ENCODE peak calls at places on chromosomes 11 and 22, in eight cellular contexts. A, S, J, Q, W, R, C and I are unnamed samples.

GRCh38 chr11:116507849-116508695 is 264.7 kb downstream of the BUD13 start:
- DNase-seq in A (no peak), S (no peak), J (no peak), Q (no peak), W (no peak), R (no peak), C (peak), I (no peak)

GRCh38 chr22:50221410-50222300 is 20.8 kb downstream of the SELENOO start:
- DNase-seq in A (no peak), S (no peak), J (no peak), Q (no peak), W (no peak), R (no peak), C (peak), I (no peak)

GRCh38 chr11:58923300-58923788 is 15.9 kb upstream of the GLYATL1 start:
- DNase-seq in A (no peak), S (no peak), J (no peak), Q (peak), W (peak), R (no peak), C (peak), I (no peak)

GRCh38 chr11:61577383-61578118 is 3.3 kb downstream of the SYT7 start:
- DNase-seq in A (no peak), S (no peak), J (no peak), Q (no peak), W (no peak), R (no peak), C (peak), I (no peak)

GRCh38 chr22:39598017-39598965 is 27.7 kb downstream of the CACNA1I start:
- DNase-seq in A (peak), S (peak), J (no peak), Q (no peak), W (peak), R (no peak), C (peak), I (no peak)

GRCh38 chr11:71221851-71222250 is 30.5 kb downstream of the SHANK2 start:
- DNase-seq in A (no peak), S (no peak), J (no peak), Q (no peak), W (no peak), R (no peak), C (peak), I (no peak)

GRCh38 chr22:35896306-35896705 is 132.3 kb downstream of the RBFOX2 start:
- DNase-seq in A (no peak), S (no peak), J (no peak), Q (no peak), W (no peak), R (no peak), C (no peak), I (no peak)

GRCh38 chr11:113647856-113648255 is 58.3 kb downstream of the TMPRSS5 start:
- DNase-seq in A (no peak), S (no peak), J (no peak), Q (no peak), W (no peak), R (no peak), C (no peak), I (no peak)

GRCh38 chr11:22433066-22433450 is 94.9 kb downstream of the SLC17A6 start:
- DNase-seq in A (no peak), S (no peak), J (no peak), Q (no peak), W (no peak), R (no peak), C (no peak), I (no peak)

GRCh38 chr11:117908959-117909610 is 20.1 kb downstream of the TMPRSS13 start:
- DNase-seq in A (no peak), S (no peak), J (no peak), Q (no peak), W (no peak), R (no peak), C (peak), I (no peak)

GRCh38 chr11:77590194-77590591 is 440 bp downstream of the AQP11 start:
- DNase-seq in A (peak), S (no peak), J (no peak), Q (peak), W (peak), R (no peak), C (peak), I (no peak)

GRCh38 chr11:68411501-68411991 is 49.0 kb upstream of the PPP6R3 start:
- DNase-seq in A (no peak), S (no peak), J (no peak), Q (peak), W (no peak), R (no peak), C (no peak), I (no peak)

GRCh38 chr22:39717099-39717498 is 146.5 kb downstream of the CACNA1I start:
- DNase-seq in A (no peak), S (no peak), J (no peak), Q (no peak), W (no peak), R (no peak), C (no peak), I (no peak)

GRCh38 chr11:63804259-63804658 is 9.0 kb upstream of the SPINDOC start:
- DNase-seq in A (no peak), S (no peak), J (no peak), Q (no peak), W (no peak), R (no peak), C (no peak), I (no peak)

GRCh38 chr11:64006468-64006867 is 20.2 kb downstream of the OTUB1 start:
- DNase-seq in A (no peak), S (no peak), J (no peak), Q (no peak), W (no peak), R (no peak), C (no peak), I (no peak)

GRCh38 chr11:9274499-9275228 is 9.5 kb upstream of the DENND5A start:
- DNase-seq in A (no peak), S (no peak), J (no peak), Q (no peak), W (no peak), R (no peak), C (peak), I (no peak)

GRCh38 chr11:16605440-16605970 is 132.9 kb upstream of the C11orf58 start:
- DNase-seq in A (no peak), S (no peak), J (no peak), Q (peak), W (no peak), R (no peak), C (peak), I (no peak)

GRCh38 chr11:27319065-27319464 is 44.0 kb downstream of the CCDC34 start:
- DNase-seq in A (no peak), S (peak), J (peak), Q (no peak), W (no peak), R (no peak), C (no peak), I (no peak)

GRCh38 chr22:26568207-26568706 is 21.7 kb downstream of the TPST2 start:
- DNase-seq in A (no peak), S (no peak), J (no peak), Q (no peak), W (no peak), R (no peak), C (peak), I (no peak)

GRCh38 chr11:82701847-82702520 is 31.7 kb downstream of the FAM181B start:
- DNase-seq in A (no peak), S (no peak), J (peak), Q (peak), W (peak), R (no peak), C (peak), I (no peak)

GRCh38 chr11:7910389-7910788 is 20.7 kb downstream of the OR10A6 start:
- DNase-seq in A (no peak), S (no peak), J (no peak), Q (no peak), W (no peak), R (no peak), C (no peak), I (no peak)

GRCh38 chr22:35576671-35577070 is 36.0 kb downstream of the RASD2 start:
- DNase-seq in A (no peak), S (no peak), J (no peak), Q (no peak), W (no peak), R (no peak), C (no peak), I (no peak)

GRCh38 chr11:78350101-78350645 is 67.4 kb downstream of the GAB2 start:
- DNase-seq in A (no peak), S (no peak), J (no peak), Q (peak), W (no peak), R (no peak), C (peak), I (no peak)

GRCh38 chr11:61717286-61718033 is 35.0 kb upstream of the MYRF start:
- DNase-seq in A (no peak), S (no peak), J (no peak), Q (no peak), W (no peak), R (no peak), C (peak), I (no peak)

GRCh38 chr11:35142481-35143207 is 3.7 kb downstream of the CD44 start:
- DNase-seq in A (no peak), S (no peak), J (no peak), Q (no peak), W (no peak), R (no peak), C (peak), I (no peak)

GRCh38 chr11:393219-394033 is 583 bp upstream of the PKP3 start:
- DNase-seq in A (no peak), S (no peak), J (peak), Q (no peak), W (no peak), R (no peak), C (no peak), I (no peak)

GRCh38 chr11:221539-221938 is 14.0 kb downstream of the RIC8A start:
- DNase-seq in A (no peak), S (no peak), J (no peak), Q (no peak), W (no peak), R (no peak), C (peak), I (no peak)

GRCh38 chr22:46915978-46916730 is 153.7 kb downstream of the TBC1D22A start:
- DNase-seq in A (no peak), S (no peak), J (no peak), Q (no peak), W (no peak), R (no peak), C (no peak), I (no peak)

GRCh38 chr22:46536559-46537220 is 730 bp downstream of the CELSR1 start:
- DNase-seq in A (no peak), S (no peak), J (no peak), Q (no peak), W (no peak), R (no peak), C (peak), I (no peak)

GRCh38 chr22:37999640-38000272 is 15.4 kb upstream of the SOX10 start:
- DNase-seq in A (no peak), S (no peak), J (no peak), Q (no peak), W (no peak), R (peak), C (no peak), I (peak)

GRCh38 chr11:24496728-24497396 is at the start of gene LUZP2:
- DNase-seq in A (no peak), S (peak), J (no peak), Q (no peak), W (no peak), R (no peak), C (peak), I (peak)

GRCh38 chr11:59427068-59427382 is 812 bp upstream of the OR5A2 start:
- DNase-seq in A (no peak), S (no peak), J (no peak), Q (no peak), W (no peak), R (no peak), C (no peak), I (no peak)

GRCh38 chr11:31870609-31871309 is 59.6 kb upstream of the PAX6 start:
- DNase-seq in A (no peak), S (peak), J (peak), Q (peak), W (peak), R (no peak), C (peak), I (no peak)

GRCh38 chr22:45318558-45319318 is 9.0 kb downstream of the FAM118A start:
- DNase-seq in A (no peak), S (no peak), J (no peak), Q (no peak), W (no peak), R (no peak), C (no peak), I (no peak)